ENCODE peak calls at places on chromosomes 16 and 17, in six cellular contexts. D is natural killer cell; H is activated naive CD4-positive, alpha-beta T cell; Y is AG20443; E is activated gamma-delta T cell treated with Interleukin-2 at 50 U/mL for 16 hours; V is stomach. B is an unnamed sample.

GRCh38 chr17:37818689-37819088 is 73.8 kb upstream of the HNF1B start:
- DNase-seq in D (no peak), H (no peak), Y (no peak), E (no peak), V (peak; percentile 73), B (no peak)

GRCh38 chr16:68377667-68378420 is 67.0 kb downstream of the PRMT7 start:
- DNase-seq in D (no peak), H (no peak), Y (no peak), E (no peak), V (peak; percentile 34), B (no peak)

GRCh38 chr16:65044861-65045260 is 77.0 kb downstream of the CDH11 start:
- DNase-seq in D (no peak), H (no peak), Y (peak; percentile 48), E (no peak), V (no peak), B (no peak)

GRCh38 chr17:34299918-34300600 is 14.5 kb downstream of the CCL11 start:
- DNase-seq in D (no peak), H (no peak), Y (peak; percentile 77), E (no peak), V (no peak), B (no peak)

GRCh38 chr16:75351183-75351582 is 82.1 kb downstream of the CFDP1 start:
- DNase-seq in D (no peak), H (no peak), Y (peak; percentile 79), E (no peak), V (no peak), B (no peak)

GRCh38 chr16:56301391-56301850 is 110.1 kb downstream of the GNAO1 start:
- DNase-seq in D (no peak), H (no peak), Y (no peak), E (no peak), V (no peak), B (no peak)

GRCh38 chr16:87765473-87765775 is 362 bp downstream of the KLHDC4 start:
- DNase-seq in D (no peak), H (peak; percentile 23), Y (peak; percentile 36), E (peak; percentile 73), V (no peak), B (no peak)

GRCh38 chr17:48907713-48908046 is 527 bp upstream of the UBE2Z start:
- DNase-seq in D (no peak), H (no peak), Y (peak; percentile 45), E (no peak), V (no peak), B (no peak)

GRCh38 chr17:79839363-79840203 is at the start of gene CBX4:
- DNase-seq in D (peak; percentile 84), H (peak; percentile 80), Y (peak; percentile 98), E (peak; percentile 88), V (peak; percentile 97), B (peak; percentile 74)

GRCh38 chr16:17555176-17555575 is 84.4 kb upstream of the XYLT1 start:
- DNase-seq in D (no peak), H (no peak), Y (peak; percentile 63), E (no peak), V (no peak), B (no peak)

GRCh38 chr17:27797390-27798091 is 2.8 kb downstream of the NOS2 start:
- DNase-seq in D (no peak), H (no peak), Y (no peak), E (no peak), V (no peak), B (no peak)

GRCh38 chr16:1276580-1276878 is 20.7 kb downstream of the TPSD1 start:
- DNase-seq in D (no peak), H (no peak), Y (no peak), E (no peak), V (no peak), B (no peak)

GRCh38 chr17:15512310-15512709 is 44.9 kb upstream of the CDRT4 start:
- DNase-seq in D (no peak), H (no peak), Y (no peak), E (no peak), V (no peak), B (no peak)

GRCh38 chr16:81018496-81018895 is 11.5 kb downstream of the CENPN start:
- DNase-seq in D (no peak), H (no peak), Y (no peak), E (no peak), V (no peak), B (no peak)

GRCh38 chr16:66409156-66409555 is 17.9 kb upstream of the BEAN1 start:
- DNase-seq in D (no peak), H (no peak), Y (no peak), E (no peak), V (no peak), B (no peak)

GRCh38 chr16:69311533-69312388 is 611 bp downstream of the VPS4A start:
- DNase-seq in D (no peak), H (no peak), Y (peak; percentile 69), E (peak; percentile 31), V (peak; percentile 40), B (no peak)

GRCh38 chr17:12620200-12620720 is 45.4 kb upstream of the MYOCD start:
- DNase-seq in D (no peak), H (no peak), Y (peak; percentile 12), E (no peak), V (no peak), B (no peak)

GRCh38 chr16:55821210-55821609 is 11.7 kb downstream of the CES1 start:
- DNase-seq in D (no peak), H (no peak), Y (no peak), E (no peak), V (no peak), B (no peak)

GRCh38 chr16:81511371-81511770 is 66.8 kb downstream of the CMIP start:
- DNase-seq in D (no peak), H (no peak), Y (no peak), E (no peak), V (no peak), B (no peak)

GRCh38 chr17:82869536-82869935 is 29.7 kb upstream of the ZNF750 start:
- DNase-seq in D (no peak), H (no peak), Y (no peak), E (no peak), V (no peak), B (no peak)

GRCh38 chr17:72139213-72139612 is 18.4 kb downstream of the SOX9 start:
- DNase-seq in D (no peak), H (no peak), Y (no peak), E (no peak), V (no peak), B (no peak)

GRCh38 chr17:68821860-68822693 is 133.1 kb downstream of the ABCA8 start:
- DNase-seq in D (no peak), H (no peak), Y (peak; percentile 83), E (no peak), V (no peak), B (no peak)

GRCh38 chr17:1012823-1013728 is 16.1 kb downstream of the TIMM22 start:
- DNase-seq in D (no peak), H (no peak), Y (no peak), E (no peak), V (no peak), B (no peak)

GRCh38 chr16:22191966-22192260 is 14.2 kb upstream of the EEF2K start:
- DNase-seq in D (peak; percentile 32), H (no peak), Y (no peak), E (no peak), V (no peak), B (no peak)

GRCh38 chr17:76654408-76654807 is 10.9 kb upstream of the ST6GALNAC1 start:
- DNase-seq in D (no peak), H (no peak), Y (no peak), E (no peak), V (no peak), B (no peak)

GRCh38 chr17:10610821-10611323 is 46.2 kb downstream of the MYH3 start:
- DNase-seq in D (no peak), H (no peak), Y (no peak), E (no peak), V (no peak), B (no peak)

GRCh38 chr17:20008242-20009051 is 712 bp upstream of the SPECC1 start:
- DNase-seq in D (no peak), H (no peak), Y (peak; percentile 37), E (peak; percentile 5), V (no peak), B (no peak)

GRCh38 chr17:44930667-44931066 is 15.4 kb upstream of the GFAP start:
- DNase-seq in D (no peak), H (no peak), Y (no peak), E (no peak), V (no peak), B (no peak)

GRCh38 chr16:88194397-88195020 is 188.2 kb upstream of the ZNF469 start:
- DNase-seq in D (no peak), H (no peak), Y (peak; percentile 70), E (no peak), V (no peak), B (no peak)

GRCh38 chr16:29662729-29663019 is 373 bp upstream of the SPN start:
- DNase-seq in D (peak; percentile 39), H (peak; percentile 22), Y (no peak), E (peak; percentile 59), V (peak; percentile 27), B (no peak)

GRCh38 chr16:78815713-78816112 is 716.3 kb downstream of the WWOX start:
- DNase-seq in D (no peak), H (no peak), Y (no peak), E (no peak), V (no peak), B (no peak)

GRCh38 chr17:63399856-63400255 is 46.2 kb downstream of the CYB561 start:
- DNase-seq in D (no peak), H (no peak), Y (peak; percentile 68), E (no peak), V (peak; percentile 40), B (no peak)

B was measured in esophagus squamous epithelium.